ENCODE peak calls at places on chromosomes 4 and X, in four cellular contexts. I, G, Q and X are unnamed samples.

GRCh38 chr4:117327491-117327890 is 242.1 kb upstream of the TRAM1L1 start:
- DNase-seq in I (no peak), G (no peak), Q (no peak), X (no peak)

GRCh38 chrX:111318901-111319300 is 48.6 kb upstream of the CAPN6 start:
- DNase-seq in I (no peak), G (no peak), Q (no peak), X (no peak)

GRCh38 chrX:153981771-153982533 is 9.4 kb downstream of the TMEM187 start:
- DNase-seq in I (peak), G (peak), Q (no peak), X (no peak)

GRCh38 chrX:46582964-46583363 is 9.4 kb downstream of the CHST7 start:
- DNase-seq in I (no peak), G (no peak), Q (no peak), X (no peak)

GRCh38 chrX:138791551-138791950 is 80.0 kb upstream of the FGF13 start:
- DNase-seq in I (no peak), G (no peak), Q (no peak), X (no peak)

GRCh38 chr4:94452476-94453300 is 946 bp downstream of the PDLIM5 start:
- DNase-seq in I (peak), G (peak), Q (peak), X (peak)

GRCh38 chr4:16027626-16028025 is 56.2 kb downstream of the PROM1 start:
- DNase-seq in I (no peak), G (no peak), Q (no peak), X (no peak)

GRCh38 chr4:121062466-121062975 is 9.8 kb downstream of the NDNF start:
- DNase-seq in I (no peak), G (no peak), Q (no peak), X (no peak)

GRCh38 chr4:87622303-87622702 is 14.0 kb downstream of the DSPP start:
- DNase-seq in I (no peak), G (no peak), Q (no peak), X (no peak)

GRCh38 chrX:71949363-71949762 is 38.7 kb downstream of the NHSL2 start:
- DNase-seq in I (no peak), G (no peak), Q (no peak), X (no peak)

GRCh38 chrX:6574762-6575161 is 39.8 kb upstream of the VCX3A start:
- DNase-seq in I (no peak), G (no peak), Q (no peak), X (no peak)

GRCh38 chr4:23822181-23822580 is 67.7 kb downstream of the PPARGC1A start:
- DNase-seq in I (no peak), G (no peak), Q (peak), X (no peak)

GRCh38 chrX:36963852-36964251 is 44.3 kb upstream of the FAM47C start:
- DNase-seq in I (no peak), G (no peak), Q (no peak), X (peak)

GRCh38 chr4:51866835-51867234 is 23.9 kb downstream of the DCUN1D4 start:
- DNase-seq in I (no peak), G (no peak), Q (no peak), X (no peak)

GRCh38 chr4:145315828-145316227 is 135.4 kb upstream of the OTUD4 start:
- DNase-seq in I (no peak), G (no peak), Q (no peak), X (no peak)

GRCh38 chr4:181796502-181796901 is 446.7 kb upstream of the TENM3 start:
- DNase-seq in I (no peak), G (no peak), Q (peak), X (no peak)

GRCh38 chr4:172997217-172997609 is 171.4 kb upstream of the GALNT7 start:
- DNase-seq in I (no peak), G (no peak), Q (no peak), X (no peak)

GRCh38 chr4:98522062-98522461 is 136.3 kb downstream of the TSPAN5 start:
- DNase-seq in I (no peak), G (no peak), Q (no peak), X (no peak)

GRCh38 chrX:153597351-153597750 is 1.6 kb downstream of the CCNQ start:
- DNase-seq in I (no peak), G (no peak), Q (no peak), X (no peak)

GRCh38 chrX:9824554-9824953 is 38.3 kb downstream of the SHROOM2 start:
- DNase-seq in I (no peak), G (no peak), Q (no peak), X (no peak)

GRCh38 chr4:112881842-112882241 is 167.6 kb upstream of the ANK2 start:
- DNase-seq in I (no peak), G (no peak), Q (no peak), X (no peak)

GRCh38 chr4:56210397-56210796 is 176.9 kb downstream of the AASDH start:
- DNase-seq in I (no peak), G (no peak), Q (no peak), X (no peak)

GRCh38 chrX:9148626-9149385 is 114.9 kb upstream of the FAM9B start:
- DNase-seq in I (no peak), G (no peak), Q (peak), X (no peak)

GRCh38 chrX:68163446-68163845 is 269.8 kb downstream of the OPHN1 start:
- DNase-seq in I (no peak), G (no peak), Q (no peak), X (no peak)

GRCh38 chr4:45668086-45668485 is 455.8 kb downstream of the GABRG1 start:
- DNase-seq in I (no peak), G (no peak), Q (no peak), X (no peak)